ENCODE peak calls at places on chromosomes 4 and X, in nine cellular contexts. O is fibroblast of lung, K is thoracic aorta, E is DND-41, F is MM.1S, W is small intestine, V is left lung, J is mammary epithelial cell, U is heart right ventricle. X is an unnamed sample. For H3K4me1, the result is how much of the 10 kb centered on the place peaks cover.

GRCh38 chr4:77025643-77026321 is 50.0 kb downstream of the CCNI start:
- DNase-seq in O (peak), K (no peak), E (no peak), F (no peak), W (no peak), V (no peak), J (peak), U (no peak), X (no peak)

GRCh38 chr4:8114456-8115202 is 44.0 kb downstream of the ABLIM2 start:
- DNase-seq in O (no peak), K (no peak), E (no peak), F (no peak), W (peak), V (peak), J (no peak), U (no peak), X (no peak)

GRCh38 chr4:177125656-177126055 is 184.0 kb upstream of the NEIL3 start:
- DNase-seq in O (peak), K (no peak), E (no peak), F (no peak), W (no peak), V (no peak), J (no peak), U (no peak), X (no peak)

GRCh38 chr4:148573284-148573683 is 131.1 kb upstream of the NR3C2 start:
- DNase-seq in O (no peak), K (no peak), E (no peak), F (no peak), W (no peak), V (no peak), J (no peak), U (no peak), X (no peak)

GRCh38 chr4:75555294-75556164 is at the start of gene ODAPH:
- DNase-seq in O (peak), K (no peak), E (no peak), F (peak), W (peak), V (no peak), J (peak), U (no peak), X (no peak)

GRCh38 chr4:77154074-77154473 is 2.9 kb upstream of the CCNG2 start:
- DNase-seq in O (no peak), K (no peak), E (no peak), F (peak), W (no peak), V (no peak), J (peak), U (no peak), X (no peak)

GRCh38 chr4:24930136-24930535 is 17.3 kb upstream of the CCDC149 start:
- DNase-seq in O (peak), K (no peak), E (no peak), F (no peak), W (no peak), V (no peak), J (no peak), U (no peak), X (no peak)

GRCh38 chr4:27357283-27357682 is 496.6 kb downstream of the STIM2 start:
- DNase-seq in O (peak), K (no peak), E (no peak), F (peak), W (no peak), V (no peak), J (no peak), U (no peak), X (no peak)

GRCh38 chr4:122798101-122798500 is 28.5 kb upstream of the FGF2 start:
- DNase-seq in O (peak), K (no peak), E (no peak), F (peak), W (peak), V (no peak), J (peak), U (peak), X (no peak)

GRCh38 chr4:147207941-147208340 is 262.3 kb upstream of the TTC29 start:
- DNase-seq in O (peak), K (no peak), E (no peak), F (no peak), W (no peak), V (no peak), J (no peak), U (no peak), X (no peak)

GRCh38 chr4:8376361-8377102 is 64.0 kb downstream of the ACOX3 start:
- DNase-seq in O (no peak), K (no peak), E (no peak), F (no peak), W (no peak), V (peak), J (no peak), U (no peak), X (no peak)

GRCh38 chr4:18394656-18395055 is 373.1 kb upstream of the LCORL start:
- DNase-seq in O (no peak), K (no peak), E (no peak), F (no peak), W (no peak), V (no peak), J (no peak), U (no peak), X (no peak)

GRCh38 chr4:158885564-158885963 is 116.7 kb downstream of the FNIP2 start:
- DNase-seq in O (no peak), K (no peak), E (no peak), F (no peak), W (no peak), V (no peak), J (no peak), U (no peak), X (no peak)

GRCh38 chrX:112818114-112819012 is 22.3 kb downstream of the AMOT start:
- DNase-seq in O (no peak), K (no peak), E (no peak), F (no peak), W (peak), V (no peak), J (peak), U (no peak), X (no peak)

GRCh38 chr4:4658051-4658450 is 116.2 kb upstream of the STX18 start:
- DNase-seq in O (peak), K (no peak), E (no peak), F (no peak), W (no peak), V (no peak), J (no peak), U (no peak), X (no peak)

GRCh38 chrX:8755813-8756212 is 23.9 kb upstream of the ANOS1 start:
- DNase-seq in O (peak), K (no peak), E (no peak), F (no peak), W (no peak), V (no peak), J (peak), U (no peak), X (no peak)

GRCh38 chr4:100576570-100576969 is 58.7 kb upstream of the EMCN start:
- DNase-seq in O (no peak), K (no peak), E (no peak), F (no peak), W (no peak), V (no peak), J (no peak), U (no peak), X (no peak)

GRCh38 chr4:83408958-83409357 is 46.7 kb downstream of the HELQ start:
- DNase-seq in O (no peak), K (no peak), E (no peak), F (no peak), W (no peak), V (no peak), J (no peak), U (no peak), X (no peak)

GRCh38 chr4:7630559-7631287 is 196.0 kb upstream of the PSAPL1 start:
- DNase-seq in O (peak), K (peak), E (no peak), F (no peak), W (no peak), V (no peak), J (peak), U (peak), X (no peak)

GRCh38 chrX:56233100-56233499 is 944 bp downstream of the KLF8 start:
- DNase-seq in O (no peak), K (no peak), E (no peak), F (no peak), W (no peak), V (no peak), J (no peak), U (no peak), X (no peak)

GRCh38 chr4:10571896-10572295 is 112.7 kb downstream of the CLNK start:
- DNase-seq in O (peak), K (no peak), E (no peak), F (no peak), W (no peak), V (no peak), J (peak), U (no peak), X (no peak)

GRCh38 chrX:11438380-11438723 is 145.1 kb downstream of the AMELX start:
- DNase-seq in O (no peak), K (no peak), E (no peak), F (no peak), W (no peak), V (no peak), J (no peak), U (no peak), X (no peak)
- H3K4me1 ChIP-seq in O (under half), K (under half), E (under half), F (under half), W (under half), V (under half), J (under half), U (under half), X (under half)

GRCh38 chrX:118503260-118504041 is 7.8 kb downstream of the DOCK11 start:
- DNase-seq in O (no peak), K (no peak), E (no peak), F (no peak), W (no peak), V (no peak), J (no peak), U (no peak), X (no peak)
- H3K4me1 ChIP-seq in O (under half), K (under half), E (under half), F (under half), W (under half), V (under half), J (under half), U (under half), X (under half)

GRCh38 chrX:136692271-136692670 is 44.3 kb downstream of the CD40LG start:
- DNase-seq in O (peak), K (no peak), E (no peak), F (no peak), W (no peak), V (no peak), J (no peak), U (no peak), X (no peak)
- H3K4me1 ChIP-seq in O (under half), K (under half), E (under half), F (under half), W (under half), V (under half), J (under half), U (under half), X (half or more)

GRCh38 chr4:38091636-38092035 is 131.4 kb downstream of the PTTG2 start:
- DNase-seq in O (peak), K (no peak), E (no peak), F (peak), W (no peak), V (no peak), J (peak), U (no peak), X (no peak)

GRCh38 chr4:38092701-38093100 is 132.5 kb downstream of the PTTG2 start:
- DNase-seq in O (peak), K (no peak), E (no peak), F (no peak), W (no peak), V (no peak), J (peak), U (no peak), X (no peak)

GRCh38 chr4:38090450-38091246 is 130.4 kb downstream of the PTTG2 start:
- DNase-seq in O (no peak), K (no peak), E (no peak), F (peak), W (no peak), V (no peak), J (no peak), U (no peak), X (no peak)

GRCh38 chr4:38088321-38088720 is 128.1 kb downstream of the PTTG2 start:
- DNase-seq in O (no peak), K (no peak), E (no peak), F (peak), W (no peak), V (no peak), J (no peak), U (no peak), X (no peak)

GRCh38 chr4:38089961-38090360 is 129.8 kb downstream of the PTTG2 start:
- DNase-seq in O (no peak), K (no peak), E (no peak), F (no peak), W (no peak), V (no peak), J (no peak), U (no peak), X (no peak)
- H3K4me1 ChIP-seq in O (under half), K (under half), E (under half), F (half or more), W (under half), V (under half), J (under half), U (half or more), X (under half)

GRCh38 chrX:19571708-19572107 is 56.4 kb upstream of the MAP3K15 start:
- DNase-seq in O (no peak), K (no peak), E (no peak), F (peak), W (no peak), V (no peak), J (no peak), U (no peak), X (no peak)

GRCh38 chrX:19568422-19568821 is 53.1 kb upstream of the MAP3K15 start:
- DNase-seq in O (no peak), K (no peak), E (no peak), F (no peak), W (no peak), V (no peak), J (no peak), U (no peak), X (no peak)

GRCh38 chrX:19569930-19570329 is 54.6 kb upstream of the MAP3K15 start:
- DNase-seq in O (no peak), K (no peak), E (no peak), F (no peak), W (no peak), V (no peak), J (no peak), U (no peak), X (no peak)

GRCh38 chrX:19566359-19567141 is 51.2 kb upstream of the MAP3K15 start:
- DNase-seq in O (peak), K (no peak), E (peak), F (peak), W (no peak), V (no peak), J (no peak), U (no peak), X (no peak)

GRCh38 chrX:19569121-19569805 is 54.0 kb upstream of the MAP3K15 start:
- DNase-seq in O (no peak), K (no peak), E (no peak), F (no peak), W (no peak), V (no peak), J (no peak), U (peak), X (no peak)
- H3K4me1 ChIP-seq in O (under half), K (under half), E (under half), F (under half), W (under half), V (under half), J (under half), U (under half), X (under half)